ENCODE peak calls at places on chromosomes 13 and 19, in five cellular contexts. X is psoas muscle, E is MG63, S is body of pancreas, C is kidney epithelial cell. A is an unnamed sample.

GRCh38 chr13:101925731-101926130 is 473.3 kb downstream of the ITGBL1 start:
- DNase-seq in C (no peak), X (no peak), E (no peak), S (no peak), A (no peak)

GRCh38 chr13:76696370-76696769 is 189.8 kb downstream of the KCTD12 start:
- DNase-seq in S (no peak), X (no peak), C (no peak), E (peak; percentile 38), A (no peak)

GRCh38 chr19:42201489-42202289 is 15.8 kb downstream of the DEDD2 start:
- DNase-seq in E (no peak), S (no peak), C (no peak), X (no peak), A (peak; percentile 32)

GRCh38 chr19:46967578-46968018 is 52.0 kb upstream of the NPAS1 start:
- DNase-seq in E (peak; percentile 54), C (no peak), X (peak; percentile 91), S (no peak), A (peak; percentile 88)

GRCh38 chr13:105207586-105208293 is 1327.7 kb downstream of the EFNB2 start:
- DNase-seq in C (no peak), X (no peak), S (no peak), E (no peak), A (no peak)

GRCh38 chr13:48160879-48161278 is 66.0 kb upstream of the MED4 start:
- DNase-seq in S (no peak), X (peak; percentile 66), E (peak; percentile 50), C (no peak), A (peak; percentile 53)

GRCh38 chr19:39502640-39503417 is 4.1 kb downstream of the DLL3 start:
- DNase-seq in E (peak; percentile 65), C (no peak), S (peak; percentile 41), X (peak; percentile 72), A (peak; percentile 52)

GRCh38 chr19:39166571-39167391 is 30.0 kb upstream of the NCCRP1 start:
- DNase-seq in C (no peak), S (peak; percentile 69), E (no peak), X (no peak), A (peak; percentile 73)

GRCh38 chr13:111913790-111914189 is 153.2 kb upstream of the SOX1 start:
- DNase-seq in X (no peak), C (no peak), E (no peak), S (no peak), A (no peak)

GRCh38 chr19:49680473-49681351 is 3.6 kb downstream of the PRMT1 start:
- DNase-seq in C (no peak), X (peak; percentile 97), E (peak; percentile 85), S (peak; percentile 93), A (peak; percentile 90)

GRCh38 chr19:4589579-4590410 is 30.3 kb upstream of the SEMA6B start:
- DNase-seq in C (no peak), E (no peak), X (no peak), S (no peak), A (peak; percentile 41)

GRCh38 chr19:18698321-18699167 is 15.1 kb downstream of the CRTC1 start:
- DNase-seq in E (no peak), S (no peak), C (no peak), X (no peak), A (no peak)

GRCh38 chr13:74555291-74556001 is 421.2 kb upstream of the KLF12 start:
- DNase-seq in C (no peak), S (no peak), E (no peak), X (no peak), A (no peak)

GRCh38 chr13:74570834-74571233 is 436.6 kb upstream of the KLF12 start:
- DNase-seq in C (peak; percentile 19), X (no peak), E (peak; percentile 25), S (no peak), A (no peak)

GRCh38 chr19:58351558-58351878 is 1.8 kb downstream of the A1BG start:
- DNase-seq in S (no peak), E (no peak), C (no peak), X (no peak), A (no peak)

GRCh38 chr13:99977334-99977911 is 4.2 kb upstream of the ZIC2 start:
- DNase-seq in C (no peak), S (no peak), X (no peak), E (no peak), A (no peak)

GRCh38 chr19:48966541-48967345 is 1.6 kb downstream of the FTL start:
- DNase-seq in E (no peak), X (no peak), C (no peak), S (no peak), A (no peak)

GRCh38 chr13:60134376-60134775 is 29.4 kb downstream of the DIAPH3 start:
- DNase-seq in S (no peak), X (no peak), C (no peak), E (no peak), A (no peak)

GRCh38 chr19:52786078-52786463 is 520 bp downstream of the ZNF600 start:
- DNase-seq in X (no peak), C (no peak), S (peak; percentile 17), E (no peak), A (no peak)

GRCh38 chr13:114134944-114135610 is 2.7 kb upstream of the RASA3 start:
- DNase-seq in X (peak; percentile 13), C (no peak), E (no peak), S (no peak), A (no peak)

GRCh38 chr13:108214511-108215383 is 589 bp downstream of the LIG4 start:
- DNase-seq in C (no peak), E (no peak), S (peak; percentile 21), X (peak; percentile 57), A (no peak)

GRCh38 chr13:95248953-95249352 is 52.3 kb downstream of the ABCC4 start:
- DNase-seq in C (no peak), E (no peak), S (no peak), X (no peak), A (no peak)

GRCh38 chr19:15292847-15293582 is 39.3 kb downstream of the BRD4 start:
- DNase-seq in S (no peak), X (no peak), E (peak; percentile 60), C (no peak), A (no peak)

GRCh38 chr19:54418030-54418929 is 3.0 kb downstream of the TTYH1 start:
- DNase-seq in S (no peak), E (no peak), C (no peak), X (no peak), A (no peak)

GRCh38 chr19:54414156-54414555 is 1.1 kb upstream of the TTYH1 start:
- DNase-seq in C (no peak), E (no peak), S (no peak), X (no peak), A (no peak)

GRCh38 chr19:54416695-54417491 is 1.6 kb downstream of the TTYH1 start:
- DNase-seq in X (no peak), C (no peak), S (no peak), E (no peak), A (no peak)

GRCh38 chr19:54415208-54415900 is at the start of gene TTYH1:
- DNase-seq in C (no peak), E (no peak), S (no peak), X (no peak), A (no peak)

GRCh38 chr19:54415901-54416621 is 797 bp downstream of the TTYH1 start:
- DNase-seq in X (no peak), E (no peak), C (no peak), S (no peak), A (no peak)
- H3K4me3 ChIP-seq in X (no peak overlapping the region), E (no peak overlapping the region), C (no peak overlapping the region), S (no peak overlapping the region), A (peak overlapping the region; percentile 58)

GRCh38 chr19:14147797-14148605 is 11.6 kb upstream of the ASF1B start:
- DNase-seq in E (peak; percentile 44), S (peak; percentile 65), X (peak; percentile 84), C (peak; percentile 7), A (peak; percentile 72)

GRCh38 chr19:14150770-14151661 is 14.6 kb upstream of the ASF1B start:
- DNase-seq in S (no peak), X (no peak), C (no peak), E (no peak), A (no peak)

GRCh38 chr19:14149509-14149994 is 13.2 kb upstream of the ASF1B start:
- DNase-seq in X (peak; percentile 80), E (no peak), S (no peak), C (no peak), A (peak; percentile 85)

GRCh38 chr19:14149011-14149410 is 12.6 kb upstream of the ASF1B start:
- DNase-seq in X (no peak), S (no peak), E (no peak), C (no peak), A (no peak)

GRCh38 chr19:14150041-14150769 is 13.8 kb upstream of the ASF1B start:
- DNase-seq in C (no peak), X (no peak), S (no peak), E (no peak), A (no peak)
- H3K4me3 ChIP-seq in C (no peak overlapping the region), X (peak overlapping the region; percentile 22), S (no peak overlapping the region), E (no peak overlapping the region), A (peak overlapping the region; percentile 49)

GRCh38 chr13:109746364-109746763 is 40.0 kb downstream of the IRS2 start:
- DNase-seq in E (no peak), C (no peak), S (no peak), X (no peak), A (no peak)

GRCh38 chr13:109743706-109744453 is 42.5 kb downstream of the IRS2 start:
- DNase-seq in X (no peak), C (peak; percentile 73), E (no peak), S (no peak), A (no peak)

GRCh38 chr13:109745060-109745459 is 41.3 kb downstream of the IRS2 start:
- DNase-seq in S (no peak), X (no peak), E (no peak), C (no peak), A (no peak)

GRCh38 chr13:109745702-109746101 is 40.7 kb downstream of the IRS2 start:
- DNase-seq in S (no peak), X (no peak), C (no peak), E (no peak), A (no peak)

DNA sequence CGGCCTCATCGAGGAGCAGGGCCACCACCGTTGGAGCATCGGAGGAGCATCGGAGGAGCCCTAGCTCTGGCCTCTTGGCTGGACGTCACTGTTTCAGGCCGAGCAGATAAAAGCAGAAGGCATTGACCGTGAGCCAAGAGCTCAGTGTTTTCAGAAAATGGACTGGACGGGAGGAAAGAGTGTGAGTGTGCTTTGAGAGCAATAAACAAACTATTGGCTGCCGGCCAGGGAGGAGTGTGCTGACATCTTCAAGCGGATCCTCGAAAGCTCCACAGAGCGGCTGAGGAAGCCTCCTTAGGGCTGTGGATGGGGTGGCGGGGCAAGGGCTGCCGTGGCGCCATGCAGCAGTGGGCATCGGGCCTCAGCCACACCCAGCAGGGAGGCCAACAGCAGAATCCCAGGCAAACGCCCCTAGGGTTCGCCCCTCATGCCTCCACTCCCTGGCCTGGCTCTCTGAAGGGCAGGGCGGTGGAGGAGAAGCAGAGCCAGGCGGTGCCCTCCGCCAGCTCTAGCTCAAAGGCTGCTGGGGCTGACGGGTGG is 41.8 kb downstream of the IRS2 start:
- DNase-seq in X (peak; percentile 71), E (no peak), C (no peak), S (peak; percentile 20), A (peak; percentile 56)
- H3K4me3 ChIP-seq in X (no peak overlapping the region), E (no peak overlapping the region), C (no peak overlapping the region), S (no peak overlapping the region), A (peak overlapping the region; percentile 17)

GRCh38 chr13:106372199-106373160 is 163.0 kb downstream of the EFNB2 start:
- DNase-seq in C (no peak), E (no peak), X (no peak), S (no peak), A (no peak)

GRCh38 chr13:106375085-106375484 is 160.4 kb downstream of the EFNB2 start:
- DNase-seq in X (no peak), E (no peak), S (no peak), C (no peak), A (no peak)

GRCh38 chr13:106373304-106373988 is 162.0 kb downstream of the EFNB2 start:
- DNase-seq in E (no peak), S (no peak), C (no peak), X (no peak), A (no peak)

GRCh38 chr13:106374631-106375030 is 160.8 kb downstream of the EFNB2 start:
- DNase-seq in C (no peak), E (no peak), X (no peak), S (no peak), A (no peak)

GRCh38 chr13:106373989-106374572 is 161.4 kb downstream of the EFNB2 start:
- DNase-seq in S (no peak), X (no peak), C (no peak), E (no peak), A (no peak)
- H3K4me3 ChIP-seq in S (no peak overlapping the region), X (no peak overlapping the region), C (no peak overlapping the region), E (no peak overlapping the region), A (no peak overlapping the region)